ENCODE peak calls at places on chromosomes 12 and 14, in ten cellular contexts. P is left ventricle myocardium inferior, D is DMS79, U is sigmoid colon, E is fibroblast of the conjunctiva, K is pons, I is astrocyte of the cerebellum, J is dermis microvascular lymphatic vessel endothelial cell, O is esophagus squamous epithelium, F is substantia nigra. Z is an unnamed sample.

GRCh38 chr14:85342858-85343607 is 186.9 kb upstream of the FLRT2 start:
- DNase-seq in P (no peak), U (no peak), J (peak), K (no peak), I (no peak), D (no peak), O (no peak), F (no peak), E (no peak), Z (no peak)

GRCh38 chr12:109761631-109761950 is 48.0 kb downstream of the FAM222A start:
- DNase-seq in E (no peak), D (no peak), O (no peak), J (no peak), P (no peak), I (no peak), U (peak), K (no peak), F (no peak), Z (no peak)

GRCh38 chr12:85681333-85681732 is 154.9 kb downstream of the RASSF9 start:
- DNase-seq in O (no peak), P (no peak), U (no peak), E (no peak), F (no peak), I (no peak), J (no peak), D (no peak), K (no peak), Z (no peak)

GRCh38 chr12:45112306-45112705 is 61.4 kb upstream of the DBX2 start:
- DNase-seq in U (no peak), K (no peak), P (no peak), O (no peak), I (no peak), J (no peak), E (no peak), D (no peak), F (no peak), Z (no peak)

GRCh38 chr14:105340821-105341408 is 26.4 kb downstream of the PACS2 start:
- DNase-seq in U (no peak), D (no peak), F (no peak), O (no peak), K (peak), I (no peak), J (peak), P (no peak), E (no peak), Z (no peak)

GRCh38 chr14:23219075-23219474 is 18.7 kb upstream of the RNF212B start:
- DNase-seq in O (no peak), F (no peak), P (no peak), I (no peak), K (no peak), U (no peak), E (no peak), J (no peak), D (no peak), Z (no peak)

GRCh38 chr12:69929531-69929930 is 104.5 kb downstream of the MYRFL start:
- DNase-seq in J (no peak), E (no peak), K (no peak), F (no peak), I (no peak), O (no peak), U (no peak), D (no peak), P (no peak), Z (no peak)

GRCh38 chr12:95412826-95413311 is 61.1 kb upstream of the METAP2 start:
- DNase-seq in J (no peak), E (peak), O (no peak), K (no peak), F (no peak), U (no peak), D (no peak), I (peak), P (no peak), Z (no peak)

GRCh38 chr12:106861984-106862894 is 87.8 kb downstream of the RIC8B start:
- DNase-seq in I (peak), D (peak), J (peak), U (no peak), F (no peak), O (no peak), P (no peak), K (peak), E (peak), Z (no peak)

GRCh38 chr14:94412671-94413638 is 24.6 kb upstream of the SERPINA1 start:
- DNase-seq in O (no peak), E (no peak), P (no peak), D (no peak), I (no peak), J (no peak), K (no peak), F (no peak), U (no peak), Z (no peak)

GRCh38 chr12:62737201-62737600 is 197.7 kb downstream of the PPM1H start:
- DNase-seq in U (no peak), K (no peak), F (peak), P (no peak), D (no peak), E (no peak), O (no peak), I (no peak), J (no peak), Z (no peak)

GRCh38 chr14:104895786-104896642 is 28.7 kb upstream of the PLD4 start:
- DNase-seq in D (peak), J (peak), U (peak), E (no peak), P (peak), F (no peak), O (no peak), K (no peak), I (no peak), Z (no peak)

GRCh38 chr14:89340200-89340667 is 76.8 kb downstream of the FOXN3 start:
- DNase-seq in P (no peak), F (no peak), E (no peak), J (no peak), K (no peak), O (no peak), D (no peak), U (no peak), I (no peak), Z (no peak)

GRCh38 chr14:99602054-99602787 is 1.8 kb downstream of the CCDC85C start:
- DNase-seq in O (no peak), P (no peak), F (no peak), D (no peak), E (no peak), K (no peak), I (no peak), J (peak), U (peak), Z (no peak)

GRCh38 chr12:112978163-112979081 is at the start of gene OAS2:
- DNase-seq in O (peak), K (peak), F (peak), E (peak), P (peak), U (peak), D (no peak), J (peak), I (no peak), Z (no peak)

GRCh38 chr14:78933948-78934524 is 763.9 kb downstream of the NRXN3 start:
- DNase-seq in O (no peak), D (peak), E (no peak), I (peak), U (no peak), K (peak), J (peak), P (no peak), F (no peak), Z (peak)

GRCh38 chr12:57455374-57456144 is 452 bp downstream of the INHBE start:
- DNase-seq in U (no peak), O (no peak), J (no peak), F (no peak), I (no peak), E (no peak), K (no peak), D (no peak), P (no peak), Z (no peak)

GRCh38 chr14:77926942-77927341 is 127.0 kb downstream of the ADCK1 start:
- DNase-seq in I (no peak), J (no peak), U (no peak), F (no peak), P (no peak), O (no peak), K (no peak), D (no peak), E (no peak), Z (no peak)

GRCh38 chr14:50039734-50040400 is 76.5 kb downstream of the VCPKMT start:
- DNase-seq in J (no peak), U (no peak), E (no peak), D (no peak), K (no peak), O (no peak), F (no peak), I (no peak), P (peak), Z (no peak)

GRCh38 chr14:105532735-105533141 is 6.4 kb downstream of the TMEM121 start:
- DNase-seq in O (no peak), K (no peak), P (no peak), I (no peak), J (peak), E (no peak), F (no peak), D (no peak), U (peak), Z (no peak)

GRCh38 chr14:36129181-36129580 is 47.3 kb downstream of the PTCSC3 start:
- DNase-seq in F (no peak), K (no peak), D (no peak), P (no peak), I (no peak), U (no peak), E (no peak), O (no peak), J (no peak), Z (no peak)

GRCh38 chr12:59834659-59835474 is 239.0 kb downstream of the SLC16A7 start:
- DNase-seq in U (no peak), D (no peak), P (no peak), I (no peak), E (peak), O (no peak), F (no peak), K (peak), J (peak), Z (no peak)

GRCh38 chr12:105474672-105475071 is 144.2 kb downstream of the C12orf75 start:
- DNase-seq in O (no peak), P (no peak), K (no peak), E (no peak), D (no peak), U (no peak), F (no peak), I (no peak), J (peak), Z (no peak)

GRCh38 chr14:89086060-89086382 is 261.6 kb downstream of the TTC8 start:
- DNase-seq in P (no peak), E (no peak), O (no peak), J (no peak), I (no peak), F (no peak), K (no peak), D (no peak), U (no peak), Z (no peak)

GRCh38 chr12:118237053-118237665 is 101.2 kb downstream of the PEBP1 start:
- DNase-seq in J (no peak), O (no peak), D (no peak), I (no peak), F (no peak), P (no peak), E (no peak), K (peak), U (no peak), Z (no peak)

GRCh38 chr14:103115845-103116572 is 7.3 kb upstream of the TNFAIP2 start:
- DNase-seq in J (no peak), K (no peak), U (no peak), D (no peak), O (no peak), I (no peak), F (no peak), P (no peak), E (no peak), Z (no peak)

GRCh38 chr14:103746706-103747105 is 31.1 kb downstream of the ZFYVE21 start:
- DNase-seq in F (no peak), P (no peak), D (no peak), E (no peak), J (no peak), O (no peak), K (no peak), I (no peak), U (peak), Z (no peak)

GRCh38 chr14:30017370-30017993 is 89.8 kb upstream of the PRKD1 start:
- DNase-seq in O (no peak), D (no peak), K (no peak), P (no peak), U (no peak), E (no peak), F (no peak), I (no peak), J (no peak), Z (no peak)

GRCh38 chr14:31189346-31190219 is 18.0 kb downstream of the HECTD1 start:
- DNase-seq in F (no peak), U (no peak), K (no peak), D (no peak), J (no peak), O (no peak), P (no peak), I (no peak), E (no peak), Z (no peak)

GRCh38 chr12:91053951-91054715 is 3.7 kb downstream of the KERA start:
- DNase-seq in P (no peak), K (no peak), U (peak), F (no peak), O (no peak), D (no peak), E (peak), J (peak), I (peak), Z (no peak)

GRCh38 chr14:53304726-53305381 is 151.7 kb upstream of the DDHD1 start:
- DNase-seq in J (no peak), P (peak), O (no peak), D (no peak), U (peak), K (peak), I (no peak), E (no peak), F (no peak), Z (no peak)

GRCh38 chr14:88479574-88479987 is 75.2 kb downstream of the PTPN21 start:
- DNase-seq in F (no peak), P (no peak), I (no peak), E (no peak), D (no peak), O (no peak), J (no peak), U (no peak), K (no peak), Z (no peak)

GRCh38 chr12:54984602-54985376 is at the start of gene TESPA1:
- DNase-seq in P (peak), U (peak), I (no peak), K (peak), F (peak), E (no peak), O (peak), J (no peak), D (no peak), Z (no peak)

GRCh38 chr12:108580531-108580930 is 17.4 kb downstream of the TMEM119 start:
- DNase-seq in U (no peak), E (no peak), J (no peak), I (no peak), D (no peak), P (no peak), O (no peak), F (no peak), K (no peak), Z (no peak)

GRCh38 chr14:77843155-77843554 is 43.2 kb downstream of the ADCK1 start:
- DNase-seq in P (no peak), J (no peak), E (no peak), K (no peak), I (no peak), D (no peak), F (no peak), O (no peak), U (no peak), Z (no peak)

GRCh38 chr14:54589843-54590242 is 22.9 kb downstream of the SAMD4A start:
- DNase-seq in J (no peak), O (no peak), D (no peak), F (no peak), E (no peak), P (no peak), I (no peak), K (no peak), U (no peak), Z (no peak)

GRCh38 chr14:102819176-102819628 is 42.0 kb downstream of the TRAF3 start:
- DNase-seq in I (no peak), K (no peak), F (no peak), E (no peak), J (no peak), D (no peak), O (no peak), P (no peak), U (no peak), Z (no peak)

GRCh38 chr12:113097716-113098427 is 37.7 kb downstream of the RASAL1 start:
- DNase-seq in F (peak), J (peak), I (no peak), U (no peak), E (no peak), O (no peak), K (peak), D (no peak), P (peak), Z (peak)

GRCh38 chr12:45322810-45323209 is 106.9 kb downstream of the ANO6 start:
- DNase-seq in U (no peak), E (no peak), K (no peak), P (no peak), D (no peak), O (no peak), I (no peak), F (no peak), J (no peak), Z (no peak)

GRCh38 chr12:108884116-108885012 is 4.5 kb downstream of the DAO start:
- DNase-seq in E (no peak), D (no peak), K (no peak), F (peak), U (no peak), P (peak), J (peak), I (no peak), O (no peak), Z (no peak)